ENCODE peak calls at places on chromosome 21, in eight cellular contexts. M is T-helper 2 cell, H is frontal cortex, Y is heart right ventricle, I is stromal cell of bone marrow, B is cardiac fibroblast, Q is A549, O is neural progenitor cell. A is an unnamed sample.
A peak's percentile ranks its signal among the peaks of the same experiment; 100 is the strongest.

GRCh38 chr21:41255190-41255589 is 61.4 kb upstream of the FAM3B start:
- DNase-seq in M (no peak), H (no peak), Y (no peak), I (no peak), B (no peak), Q (no peak), O (no peak), A (no peak)

GRCh38 chr21:42653492-42654061 is at the start of gene PDE9A:
- DNase-seq in M (no peak), H (peak; percentile 89), Y (peak; percentile 36), I (no peak), B (no peak), Q (peak; percentile 21), O (peak; percentile 94), A (no peak)

GRCh38 chr21:14901482-14901958 is 163.3 kb downstream of the NRIP1 start:
- DNase-seq in M (no peak), H (no peak), Y (no peak), I (no peak), B (peak; percentile 54), Q (no peak), O (no peak), A (peak; percentile 99)

GRCh38 chr21:27681841-27682240 is 715.0 kb upstream of the ADAMTS5 start:
- DNase-seq in M (no peak), H (no peak), Y (no peak), I (no peak), B (peak; percentile 58), Q (no peak), O (no peak), A (no peak)

GRCh38 chr21:44462834-44463200 is 7.5 kb downstream of the LRRC3 start:
- DNase-seq in M (no peak), H (no peak), Y (no peak), I (no peak), B (no peak), Q (no peak), O (no peak), A (no peak)

GRCh38 chr21:14376854-14377253 is 6.1 kb downstream of the HSPA13 start:
- DNase-seq in M (no peak), H (no peak), Y (no peak), I (no peak), B (no peak), Q (no peak), O (no peak), A (no peak)

GRCh38 chr21:31143021-31143420 is 104.7 kb upstream of the KRTAP19-8 start:
- DNase-seq in M (no peak), H (no peak), Y (no peak), I (no peak), B (no peak), Q (no peak), O (no peak), A (no peak)

GRCh38 chr21:28018741-28019669 is 973.7 kb downstream of the LTN1 start:
- DNase-seq in M (no peak), H (no peak), Y (peak; percentile 17), I (no peak), B (peak; percentile 22), Q (no peak), O (no peak), A (no peak)

GRCh38 chr21:46183910-46184624 is at the start of gene SPATC1L:
- DNase-seq in M (peak; percentile 44), H (peak; percentile 83), Y (peak; percentile 71), I (peak; percentile 18), B (peak; percentile 61), Q (no peak), O (peak; percentile 86), A (peak; percentile 36)

GRCh38 chr21:46141767-46142580 is 13.4 kb downstream of the FTCD start:
- DNase-seq in M (no peak), H (no peak), Y (peak; percentile 15), I (no peak), B (no peak), Q (no peak), O (peak; percentile 37), A (no peak)

GRCh38 chr21:46154155-46154954 is 1.0 kb downstream of the FTCD start:
- DNase-seq in M (no peak), H (no peak), Y (no peak), I (no peak), B (no peak), Q (no peak), O (no peak), A (no peak)

GRCh38 chr21:25938673-25939395 is 204.1 kb downstream of the GABPA start:
- DNase-seq in M (no peak), H (no peak), Y (no peak), I (no peak), B (no peak), Q (no peak), O (no peak), A (no peak)

GRCh38 chr21:45753445-45753844 is 109.9 kb downstream of the PCBP3 start:
- DNase-seq in M (no peak), H (no peak), Y (no peak), I (no peak), B (no peak), Q (no peak), O (no peak), A (no peak)

GRCh38 chr21:46161800-46162592 is 6.6 kb upstream of the FTCD start:
- DNase-seq in M (no peak), H (no peak), Y (no peak), I (no peak), B (no peak), Q (no peak), O (peak; percentile 1), A (no peak)

GRCh38 chr21:45592208-45592619 is 50.0 kb upstream of the SLC19A1 start:
- DNase-seq in M (peak; percentile 64), H (no peak), Y (no peak), I (no peak), B (no peak), Q (no peak), O (no peak), A (no peak)

GRCh38 chr21:31991356-31992331 is 118.8 kb downstream of the HUNK start:
- DNase-seq in M (no peak), H (no peak), Y (no peak), I (no peak), B (no peak), Q (no peak), O (peak; percentile 41), A (no peak)

GRCh38 chr21:28228624-28228995 is 764.1 kb downstream of the LTN1 start:
- DNase-seq in M (no peak), H (no peak), Y (no peak), I (no peak), B (no peak), Q (no peak), O (no peak), A (no peak)

GRCh38 chr21:45974073-45975016 is 7.2 kb upstream of the COL6A1 start:
- DNase-seq in M (no peak), H (peak; percentile 61), Y (peak; percentile 67), I (no peak), B (peak; percentile 75), Q (no peak), O (peak; percentile 70), A (peak; percentile 57)

GRCh38 chr21:31110430-31110829 is 72.2 kb upstream of the KRTAP19-8 start:
- DNase-seq in M (no peak), H (no peak), Y (no peak), I (no peak), B (no peak), Q (no peak), O (no peak), A (peak; percentile 78)

GRCh38 chr21:37986751-37987399 is 70.6 kb upstream of the KCNJ6 start:
- DNase-seq in M (no peak), H (no peak), Y (no peak), I (no peak), B (no peak), Q (no peak), O (no peak), A (no peak)

GRCh38 chr21:24272527-24272938 is 1334.7 kb downstream of the MRPL39 start:
- DNase-seq in M (no peak), H (no peak), Y (no peak), I (no peak), B (no peak), Q (no peak), O (no peak), A (no peak)